ENCODE peak calls at places on chromosomes 5 and 9, in six cellular contexts. U is GM23338, W is PC-3, B is SK-N-SH, A is neural progenitor cell, C is MM.1S. F is an unnamed sample. For H3F3A, the result is how much of the 10 kb centered on the place peaks cover.

GRCh38 chr5:5891350-5891749 is 468.9 kb downstream of the ICE1 start:
- DNase-seq in U (no peak), W (peak), B (no peak), A (no peak), C (no peak), F (peak)

GRCh38 chr9:77019010-77019809 is at the start of gene FOXB2:
- DNase-seq in A (peak), U (peak), C (no peak), B (peak), W (no peak), F (no peak)

GRCh38 chr9:113650207-113651131 is 186.9 kb downstream of the RGS3 start:
- DNase-seq in B (no peak), U (peak), A (no peak), C (no peak), W (peak), F (peak)

GRCh38 chr5:132961887-132962286 is 1.5 kb downstream of the AFF4 start:
- DNase-seq in U (no peak), A (no peak), C (no peak), W (peak), B (no peak), F (peak)

GRCh38 chr9:36987891-36988290 is 46.2 kb downstream of the PAX5 start:
- DNase-seq in W (peak), A (peak), C (no peak), B (no peak), U (peak), F (peak)

GRCh38 chr9:74463825-74464224 is 33.3 kb upstream of the RORB start:
- DNase-seq in B (no peak), A (no peak), U (no peak), C (no peak), W (no peak), F (no peak)

GRCh38 chr5:151660616-151661015 is 26.1 kb downstream of the SPARC start:
- DNase-seq in B (no peak), U (no peak), A (no peak), W (no peak), C (no peak), F (peak)

GRCh38 chr5:109027983-109028607 is 280.4 kb downstream of the FER start:
- DNase-seq in U (no peak), B (no peak), C (no peak), W (peak), A (no peak), F (no peak)

GRCh38 chr5:93995126-93995621 is 253.8 kb upstream of the POU5F2 start:
- DNase-seq in B (no peak), U (no peak), C (no peak), A (no peak), W (peak), F (peak)

GRCh38 chr5:166625210-166625865 is 1666.1 kb upstream of the WWC1 start:
- DNase-seq in U (peak), W (no peak), B (no peak), A (no peak), C (no peak), F (no peak)

GRCh38 chr9:120394058-120394669 is 185.8 kb downstream of the CDK5RAP2 start:
- DNase-seq in W (peak), C (no peak), U (no peak), B (no peak), A (no peak), F (peak)

GRCh38 chr5:96487859-96488258 is 54.8 kb upstream of the PCSK1 start:
- DNase-seq in U (no peak), B (no peak), C (no peak), A (no peak), W (peak), F (peak)

GRCh38 chr5:101720033-101720432 is 576.1 kb downstream of the SLCO4C1 start:
- DNase-seq in C (no peak), A (no peak), U (no peak), W (no peak), B (no peak), F (no peak)

GRCh38 chr9:138077126-138077525 is 199.5 kb downstream of the CACNA1B start:
- DNase-seq in W (no peak), C (no peak), U (no peak), A (no peak), B (peak), F (no peak)

GRCh38 chr9:71524446-71524845 is 243.9 kb downstream of the CEMIP2 start:
- DNase-seq in B (no peak), U (no peak), A (no peak), C (no peak), W (no peak), F (no peak)

GRCh38 chr9:13351768-13352386 is 72.4 kb upstream of the MPDZ start:
- DNase-seq in B (peak), A (peak), W (peak), C (peak), U (peak), F (peak)

GRCh38 chr5:172426086-172426485 is 28.2 kb downstream of the SH3PXD2B start:
- DNase-seq in A (no peak), W (no peak), U (no peak), B (no peak), C (no peak), F (no peak)

GRCh38 chr5:172428224-172429166 is 25.8 kb downstream of the SH3PXD2B start:
- DNase-seq in C (no peak), A (no peak), B (no peak), W (no peak), U (no peak), F (no peak)

GRCh38 chr5:172427202-172427601 is 27.1 kb downstream of the SH3PXD2B start:
- DNase-seq in U (no peak), A (no peak), W (no peak), C (no peak), B (no peak), F (peak)

GRCh38 chr5:172430354-172430753 is 24.0 kb downstream of the SH3PXD2B start:
- DNase-seq in W (no peak), B (no peak), C (no peak), A (no peak), U (no peak), F (no peak)

GRCh38 chr5:172429201-172429940 is 25.0 kb downstream of the SH3PXD2B start:
- DNase-seq in W (no peak), A (no peak), C (no peak), U (no peak), B (no peak), F (peak)
- H3K4me2 ChIP-seq in W (no peak), A (no peak), C (no peak), U (no peak), B (no peak), F (peak)

GRCh38 chr5:150515446-150515845 is 7.5 kb downstream of the NDST1 start:
- DNase-seq in C (no peak), U (no peak), W (no peak), B (no peak), A (no peak), F (peak)
- H3F3A ChIP-seq in C (under half), U (under half), W (under half), B (under half), A (under half), F (half or more)

DNA sequence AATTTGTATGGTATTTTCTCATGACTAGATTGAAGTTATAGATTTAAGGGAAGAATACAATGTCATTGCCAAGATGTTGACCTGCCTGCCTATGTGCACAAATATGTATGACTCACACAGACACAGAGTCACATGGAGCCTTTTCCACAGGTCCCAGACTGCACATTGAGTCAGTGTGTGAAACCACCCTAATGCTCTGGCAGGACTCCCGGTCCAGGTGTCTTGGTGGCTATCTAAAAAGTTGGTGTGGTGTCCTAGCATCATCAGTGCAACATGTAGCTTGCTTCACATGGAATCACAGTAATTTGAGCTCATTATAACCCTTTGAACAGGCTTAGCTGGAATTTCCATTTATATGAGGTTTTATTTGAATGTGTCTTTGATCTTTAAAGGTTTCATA is 10.8 kb downstream of the IFNA5 start:
- DNase-seq in U (no peak), B (no peak), W (peak), C (no peak), A (no peak), F (peak)
- TF ChIP-seq EZH2phosphoT487 in U (no peak), B (no peak), W (no peak), C (no peak), A (no peak), F (no peak)

DNA sequence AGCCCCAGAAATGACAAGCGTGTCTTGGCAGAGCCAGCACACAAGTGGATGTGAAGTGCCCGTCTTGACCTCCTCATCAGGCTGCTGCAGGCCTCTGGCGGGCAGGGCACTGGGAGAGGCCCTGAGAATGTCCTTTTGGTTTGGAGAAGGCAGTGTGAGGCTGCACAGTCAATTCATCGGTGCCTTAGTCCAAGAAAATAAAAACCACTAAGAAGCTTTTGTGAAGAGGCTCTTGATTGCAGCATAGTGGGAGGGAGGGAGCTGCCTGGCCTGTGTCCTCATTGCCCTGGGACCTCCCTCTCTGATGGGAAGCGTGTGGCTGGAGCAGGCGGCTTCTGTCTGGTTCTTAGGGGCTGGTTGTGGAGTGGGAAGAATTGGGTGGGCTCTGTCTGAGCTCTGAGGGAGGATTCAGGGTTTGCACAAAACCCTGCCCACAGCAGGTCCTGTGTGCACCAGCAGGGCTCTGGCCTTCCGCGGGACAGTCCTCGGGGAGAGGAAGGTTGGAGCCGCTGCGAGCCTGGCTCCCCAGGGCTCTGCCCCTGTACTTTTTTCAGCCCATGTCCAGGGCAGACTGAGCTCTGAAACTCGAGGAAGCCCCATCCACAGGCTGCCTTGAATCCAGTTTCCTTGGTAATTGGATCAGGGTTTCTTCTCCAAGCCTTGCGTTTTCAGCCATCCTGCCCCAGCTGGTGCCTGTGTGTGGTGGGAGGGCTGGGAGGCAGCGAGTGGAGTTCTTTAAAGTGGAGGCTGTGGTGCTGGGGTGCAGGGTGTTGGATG is 1.1 kb downstream of the HRCT1 start:
- DNase-seq in A (peak), U (no peak), B (no peak), W (peak), C (no peak), F (peak)
- H3K4me2 ChIP-seq in A (peak), U (peak), B (peak), W (peak), C (no peak), F (peak)

GRCh38 chr9:133351908-133352634 is 4.1 kb downstream of the RPL7A start:
- DNase-seq in C (peak), W (peak), B (peak), A (peak), U (peak), F (peak)

GRCh38 chr9:133352635-133353340 is 3.5 kb downstream of the SURF1 start:
- DNase-seq in C (no peak), U (no peak), B (no peak), W (no peak), A (no peak), F (no peak)

GRCh38 chr9:133354766-133355165 is 1.5 kb downstream of the SURF1 start:
- DNase-seq in W (no peak), C (no peak), A (no peak), U (no peak), B (no peak), F (no peak)

GRCh38 chr9:133351526-133351907 is 3.5 kb downstream of the RPL7A start:
- DNase-seq in W (peak), A (no peak), C (no peak), B (no peak), U (no peak), F (no peak)

GRCh38 chr9:133353548-133353947 is 2.7 kb downstream of the SURF1 start:
- DNase-seq in C (no peak), W (no peak), A (no peak), U (no peak), B (no peak), F (no peak)
- H3F3A ChIP-seq in C (half or more), W (under half), A (half or more), U (half or more), B (under half), F (half or more)